ENCODE peak calls at places on chromosomes 13 and 19, in ten cellular contexts. D is WERI-Rb-1, R is astrocyte of the cerebellum, K is BJ, F is endodermal cell, I is neural progenitor cell, N is IMR-90, E is astrocyte, H is GM13976, X is AG09319. G is an unnamed sample.
A peak's percentile ranks its signal among the peaks of the same experiment; 100 is the strongest.

GRCh38 chr13:71169125-71169524 is 697.9 kb downstream of the DACH1 start:
- DNase-seq in D (peak; percentile 28), R (peak; percentile 66), K (no peak), F (no peak), I (no peak), N (no peak), E (peak; percentile 18), H (no peak), X (no peak), G (no peak)

GRCh38 chr13:47332149-47332548 is 435.3 kb upstream of the HTR2A start:
- DNase-seq in D (no peak), R (no peak), K (peak; percentile 19), F (no peak), I (no peak), N (peak; percentile 8), E (peak; percentile 40), H (no peak), X (no peak), G (no peak)

GRCh38 chr19:12995596-12996541 is 594 bp downstream of the NFIX start:
- DNase-seq in D (no peak), R (no peak), K (no peak), F (no peak), I (no peak), N (peak; percentile 30), E (no peak), H (peak; percentile 79), X (no peak), G (peak; percentile 89)

GRCh38 chr19:31337007-31337914 is 12.0 kb downstream of the TSHZ3 start:
- DNase-seq in D (no peak), R (no peak), K (no peak), F (no peak), I (no peak), N (no peak), E (no peak), H (no peak), X (no peak), G (no peak)

GRCh38 chr13:83499286-83499685 is 383.0 kb downstream of the SLITRK1 start:
- DNase-seq in D (no peak), R (no peak), K (no peak), F (no peak), I (no peak), N (peak; percentile 14), E (peak; percentile 39), H (no peak), X (no peak), G (no peak)

GRCh38 chr19:47891923-47892666 is 6.0 kb upstream of the SULT2A1 start:
- DNase-seq in D (no peak), R (no peak), K (no peak), F (peak; percentile 85), I (peak; percentile 77), N (no peak), E (peak; percentile 4), H (no peak), X (no peak), G (no peak)

GRCh38 chr13:36142735-36143134 is 11.6 kb upstream of the DCLK1 start:
- DNase-seq in D (no peak), R (no peak), K (no peak), F (no peak), I (no peak), N (no peak), E (no peak), H (no peak), X (no peak), G (no peak)

GRCh38 chr19:41934849-41935374 is 6.7 kb upstream of the ERFL start:
- DNase-seq in D (peak; percentile 92), R (peak; percentile 32), K (no peak), F (peak; percentile 98), I (peak; percentile 88), N (peak; percentile 49), E (no peak), H (peak; percentile 92), X (no peak), G (peak; percentile 94)

GRCh38 chr19:8655340-8655709 is 24.9 kb downstream of the NFILZ start:
- DNase-seq in D (no peak), R (no peak), K (no peak), F (no peak), I (no peak), N (no peak), E (no peak), H (peak; percentile 52), X (no peak), G (no peak)

GRCh38 chr13:113933901-113934300 is 40.0 kb downstream of the C13orf46 start:
- DNase-seq in D (no peak), R (no peak), K (no peak), F (no peak), I (no peak), N (no peak), E (no peak), H (no peak), X (no peak), G (no peak)

GRCh38 chr19:36564391-36564790 is 8.7 kb downstream of the ZNF529 start:
- DNase-seq in D (no peak), R (no peak), K (no peak), F (no peak), I (no peak), N (no peak), E (peak; percentile 63), H (no peak), X (no peak), G (no peak)

GRCh38 chr13:40292108-40292507 is 374.3 kb downstream of the FOXO1 start:
- DNase-seq in D (no peak), R (no peak), K (no peak), F (no peak), I (no peak), N (no peak), E (no peak), H (no peak), X (no peak), G (no peak)

GRCh38 chr13:114315074-114315785 is 927 bp downstream of the CHAMP1 start:
- DNase-seq in D (no peak), R (no peak), K (no peak), F (no peak), I (no peak), N (no peak), E (no peak), H (no peak), X (no peak), G (no peak)

GRCh38 chr19:2034729-2035589 is 16.1 kb downstream of the MKNK2 start:
- DNase-seq in D (no peak), R (no peak), K (no peak), F (peak; percentile 98), I (peak; percentile 71), N (peak; percentile 8), E (no peak), H (peak; percentile 73), X (no peak), G (peak; percentile 81)

GRCh38 chr19:6378036-6378435 is 2.3 kb upstream of the PSPN start:
- DNase-seq in D (no peak), R (peak; percentile 18), K (peak; percentile 37), F (peak; percentile 79), I (peak; percentile 27), N (peak; percentile 41), E (peak; percentile 68), H (no peak), X (no peak), G (no peak)
- TF ChIP-seq CTCF in D (no peak), R (no peak), K (no peak), F (no peak), I (no peak), N (no peak), E (no peak), H (no peak), X (no peak), G (no peak)

GRCh38 chr19:3079578-3079977 is 14.6 kb upstream of the GNA11 start:
- DNase-seq in D (no peak), R (no peak), K (no peak), F (no peak), I (no peak), N (no peak), E (no peak), H (no peak), X (no peak), G (no peak)

GRCh38 chr19:3075605-3076431 is 13.5 kb upstream of the TLE5 start:
- DNase-seq in D (peak; percentile 85), R (no peak), K (no peak), F (peak; percentile 91), I (peak; percentile 74), N (no peak), E (no peak), H (peak; percentile 89), X (no peak), G (peak; percentile 86)

GRCh38 chr19:3071764-3072163 is 9.5 kb upstream of the TLE5 start:
- DNase-seq in D (peak; percentile 75), R (no peak), K (no peak), F (no peak), I (no peak), N (no peak), E (no peak), H (no peak), X (no peak), G (no peak)

GRCh38 chr19:3073159-3073563 is 10.9 kb upstream of the TLE5 start:
- DNase-seq in D (peak; percentile 61), R (peak; percentile 35), K (no peak), F (no peak), I (no peak), N (peak; percentile 68), E (peak; percentile 41), H (no peak), X (no peak), G (no peak)

DNA sequence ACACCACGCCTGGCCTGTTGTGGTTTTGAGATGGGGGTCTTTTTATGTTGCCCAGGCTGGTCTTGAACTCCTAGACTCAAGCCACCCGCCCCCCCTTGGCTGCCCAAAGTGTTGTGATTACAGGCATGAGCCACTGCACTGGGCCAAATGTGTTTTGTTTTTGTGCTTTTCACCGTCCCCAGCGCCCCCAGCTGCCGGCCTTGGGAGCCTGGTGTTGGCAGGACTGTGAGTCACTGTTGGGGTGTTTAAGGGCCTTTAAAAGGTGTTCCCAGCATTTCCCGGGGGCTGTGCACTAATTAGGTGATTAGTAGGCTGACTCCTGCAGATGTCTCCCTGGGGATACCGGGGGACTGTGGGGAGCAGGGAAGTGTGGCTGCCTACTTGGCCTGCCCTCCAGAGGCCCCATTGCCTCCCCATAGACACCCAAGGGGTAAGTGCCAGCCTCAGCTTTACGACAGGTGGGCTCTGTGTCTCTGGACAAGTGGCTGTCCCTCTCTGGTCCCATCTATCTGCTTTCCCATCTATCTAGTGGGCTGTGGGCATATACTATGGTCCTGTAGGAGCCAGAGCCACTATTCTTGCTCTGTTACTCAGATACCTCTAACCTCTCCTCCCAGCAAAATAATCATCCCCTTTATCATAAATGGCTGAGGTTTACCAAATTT is 11.8 kb upstream of the TLE5 start:
- DNase-seq in D (no peak), R (no peak), K (no peak), F (peak; percentile 78), I (no peak), N (no peak), E (no peak), H (no peak), X (no peak), G (no peak)
- TF ChIP-seq CTCF in D (no peak), R (peak; percentile 21), K (peak; percentile 37), F (peak; percentile 29), I (no peak), N (peak; percentile 25), E (no peak), H (peak; percentile 34), X (no peak), G (no peak)

GRCh38 chr19:883661-884211 is 9.3 kb downstream of the MED16 start:
- DNase-seq in D (no peak), R (no peak), K (no peak), F (peak; percentile 76), I (no peak), N (no peak), E (no peak), H (no peak), X (no peak), G (no peak)
- TF ChIP-seq CTCF in D (no peak), R (no peak), K (no peak), F (peak; percentile 20), I (no peak), N (no peak), E (no peak), H (no peak), X (no peak), G (no peak)

GRCh38 chr19:46579286-46579944 is 21.7 kb upstream of the CALM3 start:
- DNase-seq in D (no peak), R (no peak), K (no peak), F (peak; percentile 81), I (peak; percentile 55), N (no peak), E (no peak), H (peak; percentile 47), X (no peak), G (peak; percentile 27)
- TF ChIP-seq CTCF in D (no peak), R (no peak), K (peak; percentile 38), F (peak; percentile 75), I (peak; percentile 68), N (peak; percentile 24), E (no peak), H (peak; percentile 24), X (peak; percentile 26), G (no peak)

G was measured in GM20000.